ENCODE peak calls at places on chromosomes 5 and 9, in nine cellular contexts. P, T, M, L, O, D, F, Y and A are unnamed samples.

GRCh38 chr9:137590469-137591383 is at the start of gene ZMYND19:
- DNase-seq in P (no peak), T (peak; percentile 72), M (peak; percentile 95), L (no peak), O (peak; percentile 93), D (peak; percentile 85), F (peak; percentile 89), Y (peak; percentile 94), A (peak; percentile 91)

GRCh38 chr5:36655171-36655570 is 48.8 kb downstream of the SLC1A3 start:
- DNase-seq in P (no peak), T (no peak), M (no peak), L (no peak), O (peak; percentile 12), D (no peak), F (no peak), Y (no peak), A (no peak)

GRCh38 chr5:82413302-82414042 is 135.3 kb upstream of the RPS23 start:
- DNase-seq in P (peak; percentile 93), T (peak; percentile 96), M (no peak), L (peak; percentile 91), O (no peak), D (no peak), F (no peak), Y (no peak), A (no peak)

GRCh38 chr5:100448250-100448649 is 86.9 kb upstream of the FAM174A start:
- DNase-seq in P (no peak), T (peak; percentile 19), M (no peak), L (no peak), O (no peak), D (no peak), F (no peak), Y (no peak), A (no peak)

GRCh38 chr9:74357577-74357976 is 139.6 kb upstream of the RORB start:
- DNase-seq in P (no peak), T (no peak), M (no peak), L (no peak), O (no peak), D (no peak), F (no peak), Y (no peak), A (no peak)

GRCh38 chr5:11719888-11720481 is 184.3 kb downstream of the CTNND2 start:
- DNase-seq in P (no peak), T (peak; percentile 37), M (no peak), L (no peak), O (peak; percentile 67), D (peak; percentile 64), F (peak; percentile 73), Y (no peak), A (peak; percentile 71)

GRCh38 chr9:136691316-136692189 is 4.3 kb upstream of the AGPAT2 start:
- DNase-seq in P (no peak), T (no peak), M (no peak), L (no peak), O (no peak), D (no peak), F (no peak), Y (no peak), A (no peak)

GRCh38 chr9:36328798-36329411 is 70.7 kb upstream of the GNE start:
- DNase-seq in P (peak; percentile 46), T (peak; percentile 57), M (no peak), L (peak; percentile 31), O (peak; percentile 53), D (peak; percentile 78), F (no peak), Y (no peak), A (peak; percentile 51)

GRCh38 chr5:106171132-106171531 is 1499.6 kb downstream of the EFNA5 start:
- DNase-seq in P (no peak), T (peak; percentile 12), M (no peak), L (no peak), O (no peak), D (no peak), F (no peak), Y (no peak), A (no peak)

GRCh38 chr5:40052812-40053211 is 626.9 kb upstream of the PTGER4 start:
- DNase-seq in P (no peak), T (no peak), M (no peak), L (no peak), O (no peak), D (no peak), F (peak; percentile 4), Y (no peak), A (no peak)

GRCh38 chr9:74887041-74887980 is at the start of gene TRPM6:
- DNase-seq in P (peak; percentile 13), T (peak; percentile 76), M (peak; percentile 96), L (peak; percentile 9), O (peak; percentile 75), D (peak; percentile 90), F (peak; percentile 54), Y (peak; percentile 41), A (peak; percentile 42)

GRCh38 chr5:6837519-6838110 is 124.4 kb downstream of the TENT4A start:
- DNase-seq in P (no peak), T (no peak), M (peak; percentile 70), L (no peak), O (peak; percentile 23), D (no peak), F (peak; percentile 41), Y (no peak), A (peak; percentile 35)

GRCh38 chr5:106415541-106415940 is 1255.2 kb downstream of the EFNA5 start:
- DNase-seq in P (peak; percentile 31), T (peak; percentile 95), M (no peak), L (peak; percentile 83), O (no peak), D (no peak), F (peak; percentile 15), Y (no peak), A (no peak)

GRCh38 chr5:39443911-39444310 is 19.1 kb upstream of the DAB2 start:
- DNase-seq in P (no peak), T (no peak), M (no peak), L (no peak), O (no peak), D (no peak), F (no peak), Y (no peak), A (no peak)

GRCh38 chr9:136239135-136239962 is 6.3 kb downstream of the QSOX2 start:
- DNase-seq in P (no peak), T (no peak), M (no peak), L (no peak), O (no peak), D (no peak), F (no peak), Y (no peak), A (no peak)

GRCh38 chr9:106916491-106917235 is 53.7 kb downstream of the ZNF462 start:
- DNase-seq in P (peak; percentile 35), T (peak; percentile 94), M (no peak), L (peak; percentile 57), O (no peak), D (peak; percentile 21), F (peak; percentile 54), Y (no peak), A (no peak)

GRCh38 chr5:43110606-43111170 is 10.0 kb upstream of the ZNF131 start:
- DNase-seq in P (no peak), T (no peak), M (no peak), L (no peak), O (peak; percentile 8), D (no peak), F (peak; percentile 46), Y (no peak), A (no peak)

GRCh38 chr5:16013334-16014065 is 166.1 kb downstream of the MARCHF11 start:
- DNase-seq in P (no peak), T (no peak), M (no peak), L (no peak), O (no peak), D (no peak), F (no peak), Y (no peak), A (no peak)

GRCh38 chr5:18281947-18282557 is 647.8 kb downstream of the TAF11L14 start:
- DNase-seq in P (peak; percentile 39), T (peak; percentile 59), M (no peak), L (peak; percentile 9), O (no peak), D (no peak), F (no peak), Y (no peak), A (no peak)
- TF ChIP-seq CTCF in P (peak; percentile 54), T (peak; percentile 40), M (no peak), L (peak; percentile 34), O (peak; percentile 48), D (peak; percentile 61), F (no peak), Y (no peak), A (peak; percentile 74)

GRCh38 chr5:95283761-95284511 is 958 bp downstream of the MCTP1 start:
- DNase-seq in P (no peak), T (peak; percentile 26), M (no peak), L (no peak), O (peak; percentile 65), D (no peak), F (peak; percentile 78), Y (no peak), A (peak; percentile 46)
- TF ChIP-seq CTCF in P (peak; percentile 49), T (peak; percentile 29), M (no peak), L (peak; percentile 52), O (peak; percentile 44), D (peak; percentile 34), F (peak; percentile 76), Y (no peak), A (peak; percentile 74)

GRCh38 chr9:97717866-97718265 is 20.7 kb upstream of the XPA start:
- DNase-seq in P (no peak), T (no peak), M (no peak), L (no peak), O (no peak), D (no peak), F (no peak), Y (no peak), A (no peak)
- TF ChIP-seq CTCF in P (no peak), T (no peak), M (no peak), L (no peak), O (no peak), D (no peak), F (no peak), Y (no peak), A (no peak)

GRCh38 chr5:96902876-96903275 is 26.6 kb downstream of the ERAP2 start:
- DNase-seq in P (no peak), T (no peak), M (no peak), L (no peak), O (no peak), D (no peak), F (no peak), Y (no peak), A (no peak)

GRCh38 chr5:96904054-96904931 is 28.0 kb downstream of the ERAP2 start:
- DNase-seq in P (no peak), T (no peak), M (no peak), L (peak; percentile 2), O (no peak), D (no peak), F (no peak), Y (no peak), A (no peak)

GRCh38 chr5:96901841-96902240 is 25.5 kb downstream of the ERAP2 start:
- DNase-seq in P (no peak), T (no peak), M (no peak), L (no peak), O (no peak), D (no peak), F (no peak), Y (no peak), A (no peak)

GRCh38 chr5:96903300-96903699 is 27.0 kb downstream of the ERAP2 start:
- DNase-seq in P (no peak), T (no peak), M (no peak), L (no peak), O (no peak), D (no peak), F (no peak), Y (no peak), A (no peak)

DNA sequence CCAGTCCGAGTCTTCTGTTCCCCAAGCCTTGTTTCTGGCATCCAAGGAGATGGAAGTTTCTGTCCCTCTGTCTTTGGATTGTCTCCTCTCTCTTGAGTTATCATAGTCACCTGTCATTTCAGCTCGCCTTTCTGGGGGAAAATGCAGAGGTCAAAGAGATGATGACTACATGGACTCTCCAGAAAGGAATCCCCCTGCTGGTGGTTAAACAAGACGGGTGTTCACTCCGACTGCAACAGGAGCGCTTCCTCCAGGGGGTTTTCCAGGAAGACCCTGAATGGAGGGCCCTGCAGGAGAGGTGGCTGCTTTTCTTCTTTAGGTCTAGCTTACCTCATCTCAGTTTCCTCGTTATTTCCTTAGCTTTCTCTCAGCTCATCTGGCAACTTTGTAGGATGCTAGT is 25.1 kb downstream of the ERAP2 start:
- DNase-seq in P (no peak), T (no peak), M (no peak), L (no peak), O (no peak), D (no peak), F (no peak), Y (no peak), A (no peak)
- TF ChIP-seq CTCF in P (no peak), T (no peak), M (no peak), L (no peak), O (no peak), D (no peak), F (peak; percentile 41), Y (no peak), A (no peak)